ENCODE peak calls at places on chromosomes 12 and 14, in nine cellular contexts. J is GM23338, E is left ventricle myocardium inferior, D is OCI-LY7, Z is Panc1, C is AG04450, R is uterus, S is pancreas, G is dorsolateral prefrontal cortex. W is an unnamed sample.

GRCh38 chr14:44453433-44454171 is 53.5 kb downstream of the FSCB start:
- DNase-seq in J (no peak), E (no peak), D (no peak), Z (no peak), C (no peak), R (no peak), S (no peak), G (no peak), W (no peak)

GRCh38 chr12:21831671-21832357 is 57.3 kb upstream of the KCNJ8 start:
- DNase-seq in J (no peak), E (peak), D (no peak), Z (no peak), C (no peak), R (peak), S (no peak), G (no peak), W (no peak)

GRCh38 chr14:58572092-58572853 is 65.5 kb upstream of the DACT1 start:
- DNase-seq in J (no peak), E (no peak), D (no peak), Z (no peak), C (peak), R (no peak), S (no peak), G (no peak), W (no peak)

GRCh38 chr12:95319694-95320331 is 102.2 kb downstream of the VEZT start:
- DNase-seq in J (no peak), E (no peak), D (no peak), Z (no peak), C (no peak), R (no peak), S (no peak), G (no peak), W (no peak)

GRCh38 chr14:96062506-96062905 is 23.3 kb downstream of the C14orf132 start:
- DNase-seq in J (no peak), E (no peak), D (no peak), Z (no peak), C (no peak), R (peak), S (no peak), G (no peak), W (no peak)

GRCh38 chr14:92986254-92987147 is 63.6 kb downstream of the CHGA start:
- DNase-seq in J (no peak), E (no peak), D (no peak), Z (no peak), C (no peak), R (no peak), S (peak), G (peak), W (peak)

GRCh38 chr14:64910847-64911495 is 3.3 kb upstream of the CHURC1 start:
- DNase-seq in J (peak), E (no peak), D (peak), Z (no peak), C (peak), R (no peak), S (no peak), G (no peak), W (no peak)

GRCh38 chr12:26658991-26659390 is 174.0 kb downstream of the ITPR2 start:
- DNase-seq in J (no peak), E (no peak), D (no peak), Z (no peak), C (no peak), R (no peak), S (no peak), G (no peak), W (no peak)

GRCh38 chr12:13701502-13701901 is 279.9 kb downstream of the GRIN2B start:
- DNase-seq in J (peak), E (no peak), D (no peak), Z (no peak), C (no peak), R (no peak), S (no peak), G (no peak), W (no peak)

GRCh38 chr12:13024151-13024946 is 19.8 kb upstream of the FAM234B start:
- DNase-seq in J (peak), E (no peak), D (no peak), Z (no peak), C (no peak), R (peak), S (no peak), G (no peak), W (no peak)

GRCh38 chr14:88030079-88030478 is 25.1 kb downstream of the GPR65 start:
- DNase-seq in J (no peak), E (no peak), D (no peak), Z (no peak), C (no peak), R (no peak), S (no peak), G (no peak), W (no peak)

GRCh38 chr12:74365178-74365964 is 172.3 kb upstream of the ATXN7L3B start:
- DNase-seq in J (peak), E (no peak), D (peak), Z (peak), C (peak), R (no peak), S (no peak), G (no peak), W (no peak)

GRCh38 chr14:75995372-75996041 is 9.9 kb downstream of the IFT43 start:
- DNase-seq in J (no peak), E (peak), D (no peak), Z (no peak), C (peak), R (peak), S (no peak), G (no peak), W (peak)

GRCh38 chr14:104422301-104423223 is 157.0 kb upstream of the C14orf180 start:
- DNase-seq in J (no peak), E (no peak), D (no peak), Z (no peak), C (no peak), R (no peak), S (peak), G (no peak), W (peak)

GRCh38 chr12:54601841-54602240 is 13.4 kb upstream of the PPP1R1A start:
- DNase-seq in J (peak), E (no peak), D (no peak), Z (no peak), C (no peak), R (no peak), S (no peak), G (no peak), W (no peak)
- H3K4me3 ChIP-seq in J (no peak), E (no peak), D (no peak), Z (no peak), C (no peak), R (no peak), S (no peak), G (no peak), W (no peak)

DNA sequence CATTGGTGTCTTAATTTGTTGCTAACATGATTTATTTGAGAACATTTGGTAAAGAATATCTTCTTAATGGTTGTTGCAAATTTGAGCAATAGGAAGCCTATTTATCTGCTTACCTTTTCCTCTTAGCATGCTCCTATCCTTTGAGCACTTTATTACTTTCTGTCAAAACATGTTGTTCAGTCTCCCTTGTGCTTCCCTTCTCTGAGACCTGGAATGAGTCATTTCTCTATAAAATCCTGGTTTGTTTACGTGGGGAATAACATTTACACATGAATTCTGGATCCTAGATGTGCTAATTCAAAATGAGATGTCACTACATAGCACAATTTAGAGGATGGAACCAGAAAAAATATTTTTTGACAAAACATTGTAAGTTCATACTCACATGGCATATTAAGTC is 844.0 kb upstream of the LRFN5 start:
- DNase-seq in J (no peak), E (no peak), D (no peak), Z (no peak), C (no peak), R (no peak), S (no peak), G (no peak), W (no peak)
- TF ChIP-seq CTCF in J (no peak), E (no peak), D (no peak), Z (no peak), C (no peak), R (no peak), S (no peak), G (no peak), W (no peak)

GRCh38 chr12:91913651-91914050 is 232.0 kb downstream of the BTG1 start:
- DNase-seq in J (no peak), E (no peak), D (no peak), Z (no peak), C (no peak), R (no peak), S (no peak), G (no peak), W (no peak)
- H3K27ac ChIP-seq in J (no peak), E (no peak), D (no peak), Z (no peak), C (no peak), R (no peak), S (no peak), G (no peak), W (no peak)

DNA sequence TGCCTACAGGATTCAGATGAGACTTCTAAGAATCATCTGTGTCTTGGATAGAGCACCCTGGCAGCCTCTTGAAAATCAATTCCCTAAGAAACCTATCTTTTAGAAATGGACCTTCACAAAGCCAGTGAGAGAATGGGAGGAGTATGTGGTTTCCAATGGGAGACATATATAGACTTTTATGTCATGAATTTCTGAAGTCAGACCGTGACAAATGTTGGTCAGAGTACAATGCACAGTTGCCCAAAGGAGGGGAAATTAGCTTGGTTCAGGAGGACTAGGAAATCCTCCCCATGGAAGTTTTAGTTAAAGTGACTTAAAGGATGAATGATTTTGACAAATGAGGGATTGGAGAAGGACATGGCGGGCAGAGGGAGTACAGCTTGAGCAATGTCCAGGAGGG is 194.4 kb downstream of the DAD1 start:
- DNase-seq in J (no peak), E (no peak), D (no peak), Z (no peak), C (no peak), R (no peak), S (no peak), G (no peak), W (no peak)
- H3K4me3 ChIP-seq in J (no peak), E (no peak), D (no peak), Z (no peak), C (no peak), R (no peak), S (no peak), G (no peak), W (no peak)

GRCh38 chr12:75438052-75438754 is 42.4 kb upstream of the GLIPR1 start:
- DNase-seq in J (no peak), E (no peak), D (no peak), Z (no peak), C (no peak), R (no peak), S (no peak), G (no peak), W (no peak)

GRCh38 chr12:75439048-75439447 is 41.5 kb upstream of the GLIPR1 start:
- DNase-seq in J (no peak), E (no peak), D (no peak), Z (no peak), C (no peak), R (no peak), S (no peak), G (no peak), W (no peak)

GRCh38 chr12:75439930-75440329 is 40.6 kb upstream of the GLIPR1 start:
- DNase-seq in J (no peak), E (no peak), D (no peak), Z (no peak), C (no peak), R (no peak), S (no peak), G (no peak), W (no peak)

DNA sequence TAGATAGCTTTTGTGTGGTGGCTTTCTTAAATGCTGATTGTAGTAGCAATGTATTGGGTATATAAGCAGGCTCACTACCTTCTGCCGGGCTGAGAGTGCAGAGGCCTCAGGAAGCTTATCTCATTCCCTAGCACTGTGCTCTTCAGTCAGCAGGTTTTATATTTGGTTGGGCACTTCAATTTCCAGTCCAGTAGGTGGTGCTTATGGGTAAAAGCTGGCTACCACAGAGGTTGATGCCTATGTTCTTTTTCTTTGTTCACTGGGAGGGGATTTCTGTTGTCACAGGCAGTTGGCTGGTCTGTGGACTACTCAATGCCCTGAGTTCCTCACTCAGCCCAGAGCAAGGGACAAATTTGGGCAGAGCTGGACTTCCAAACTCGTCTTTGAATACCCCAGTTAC is 43.0 kb upstream of the GLIPR1 start:
- DNase-seq in J (no peak), E (no peak), D (peak), Z (no peak), C (no peak), R (no peak), S (no peak), G (no peak), W (no peak)
- TF ChIP-seq CTCF in J (peak), E (peak), D (peak), Z (no peak), C (peak), R (no peak), S (no peak), G (no peak), W (no peak)

GRCh38 chr14:71397371-71397770 is 490.1 kb downstream of the PCNX1 start:
- DNase-seq in J (no peak), E (no peak), D (no peak), Z (no peak), C (no peak), R (no peak), S (no peak), G (no peak), W (no peak)
- H3K27ac ChIP-seq in J (no peak), E (no peak), D (no peak), Z (no peak), C (no peak), R (no peak), S (no peak), G (no peak), W (no peak)